ENCODE peak calls at places on chromosomes 7 and 10, in nine cellular contexts. One of them, this sample, is unnamed.

GRCh38 chr10:109591631-109592030 is 331.7 kb downstream of the XPNPEP1 start:
- DNase-seq in prostate gland: no peak
- DNase-seq in fibroblast of the aortic adventitia: no peak
- DNase-seq in HFFc6: no peak
- DNase-seq in GM20000: no peak
- DNase-seq in pancreas: no peak
- DNase-seq in HL-60: no peak
- DNase-seq in tibial nerve: no peak
- DNase-seq in AG09319: no peak
- DNase-seq in this sample: no peak

GRCh38 chr7:45122975-45123860 is 11.7 kb upstream of the TBRG4 start:
- DNase-seq in prostate gland: no peak
- DNase-seq in HL-60: no peak
- DNase-seq in GM20000: no peak
- DNase-seq in fibroblast of the aortic adventitia: no peak
- DNase-seq in tibial nerve: no peak
- DNase-seq in pancreas: no peak
- DNase-seq in HFFc6: no peak
- DNase-seq in AG09319: no peak
- DNase-seq in this sample: no peak

GRCh38 chr7:157292770-157293412 is 43.9 kb upstream of the DNAJB6 start:
- DNase-seq in tibial nerve: no peak
- DNase-seq in HL-60: no peak
- DNase-seq in HFFc6: no peak
- DNase-seq in AG09319: no peak
- DNase-seq in pancreas: no peak
- DNase-seq in fibroblast of the aortic adventitia: no peak
- DNase-seq in prostate gland: no peak
- DNase-seq in GM20000: no peak
- DNase-seq in this sample: no peak

GRCh38 chr10:17564911-17565310 is 52.3 kb downstream of the HACD1 start:
- DNase-seq in HL-60: no peak
- DNase-seq in GM20000: no peak
- DNase-seq in tibial nerve: no peak
- DNase-seq in fibroblast of the aortic adventitia: no peak
- DNase-seq in AG09319: no peak
- DNase-seq in HFFc6: no peak
- DNase-seq in prostate gland: no peak
- DNase-seq in pancreas: no peak
- DNase-seq in this sample: no peak

GRCh38 chr7:164882-165660 is 27.3 kb upstream of the FAM20C start:
- DNase-seq in tibial nerve: no peak
- DNase-seq in fibroblast of the aortic adventitia: no peak
- DNase-seq in prostate gland: peak
- DNase-seq in HFFc6: no peak
- DNase-seq in pancreas: peak
- DNase-seq in HL-60: no peak
- DNase-seq in AG09319: no peak
- DNase-seq in GM20000: no peak
- DNase-seq in this sample: no peak

GRCh38 chr10:64648915-64649314 is 1127.7 kb downstream of the REEP3 start:
- DNase-seq in pancreas: no peak
- DNase-seq in HL-60: peak
- DNase-seq in GM20000: peak
- DNase-seq in tibial nerve: peak
- DNase-seq in AG09319: no peak
- DNase-seq in HFFc6: no peak
- DNase-seq in fibroblast of the aortic adventitia: no peak
- DNase-seq in prostate gland: no peak
- DNase-seq in this sample: no peak

GRCh38 chr10:34739915-34740314 is 75.2 kb downstream of the PARD3 start:
- DNase-seq in HFFc6: peak
- DNase-seq in tibial nerve: no peak
- DNase-seq in GM20000: no peak
- DNase-seq in AG09319: peak
- DNase-seq in prostate gland: peak
- DNase-seq in pancreas: peak
- DNase-seq in HL-60: no peak
- DNase-seq in fibroblast of the aortic adventitia: peak
- DNase-seq in this sample: no peak

GRCh38 chr7:104231054-104232046 is 23.5 kb upstream of the ORC5 start:
- DNase-seq in tibial nerve: peak
- DNase-seq in pancreas: peak
- DNase-seq in fibroblast of the aortic adventitia: peak
- DNase-seq in GM20000: peak
- DNase-seq in HFFc6: peak
- DNase-seq in AG09319: peak
- DNase-seq in HL-60: peak
- DNase-seq in prostate gland: peak
- DNase-seq in this sample: peak

GRCh38 chr10:71604324-71605018 is 115.1 kb downstream of the C10orf105 start:
- DNase-seq in prostate gland: no peak
- DNase-seq in HL-60: no peak
- DNase-seq in fibroblast of the aortic adventitia: no peak
- DNase-seq in pancreas: no peak
- DNase-seq in GM20000: no peak
- DNase-seq in HFFc6: peak
- DNase-seq in AG09319: no peak
- DNase-seq in tibial nerve: no peak
- DNase-seq in this sample: no peak

GRCh38 chr7:120993575-120994191 is 5.2 kb downstream of the CPED1 start:
- DNase-seq in prostate gland: no peak
- DNase-seq in fibroblast of the aortic adventitia: peak
- DNase-seq in AG09319: no peak
- DNase-seq in GM20000: no peak
- DNase-seq in HFFc6: peak
- DNase-seq in tibial nerve: no peak
- DNase-seq in pancreas: no peak
- DNase-seq in HL-60: no peak
- DNase-seq in this sample: no peak

GRCh38 chr10:97726636-97727178 is 10.2 kb upstream of the ZFYVE27 start:
- DNase-seq in HL-60: no peak
- DNase-seq in prostate gland: peak
- DNase-seq in GM20000: no peak
- DNase-seq in AG09319: no peak
- DNase-seq in fibroblast of the aortic adventitia: peak
- DNase-seq in pancreas: no peak
- DNase-seq in HFFc6: peak
- DNase-seq in tibial nerve: no peak
- DNase-seq in this sample: no peak

DNA sequence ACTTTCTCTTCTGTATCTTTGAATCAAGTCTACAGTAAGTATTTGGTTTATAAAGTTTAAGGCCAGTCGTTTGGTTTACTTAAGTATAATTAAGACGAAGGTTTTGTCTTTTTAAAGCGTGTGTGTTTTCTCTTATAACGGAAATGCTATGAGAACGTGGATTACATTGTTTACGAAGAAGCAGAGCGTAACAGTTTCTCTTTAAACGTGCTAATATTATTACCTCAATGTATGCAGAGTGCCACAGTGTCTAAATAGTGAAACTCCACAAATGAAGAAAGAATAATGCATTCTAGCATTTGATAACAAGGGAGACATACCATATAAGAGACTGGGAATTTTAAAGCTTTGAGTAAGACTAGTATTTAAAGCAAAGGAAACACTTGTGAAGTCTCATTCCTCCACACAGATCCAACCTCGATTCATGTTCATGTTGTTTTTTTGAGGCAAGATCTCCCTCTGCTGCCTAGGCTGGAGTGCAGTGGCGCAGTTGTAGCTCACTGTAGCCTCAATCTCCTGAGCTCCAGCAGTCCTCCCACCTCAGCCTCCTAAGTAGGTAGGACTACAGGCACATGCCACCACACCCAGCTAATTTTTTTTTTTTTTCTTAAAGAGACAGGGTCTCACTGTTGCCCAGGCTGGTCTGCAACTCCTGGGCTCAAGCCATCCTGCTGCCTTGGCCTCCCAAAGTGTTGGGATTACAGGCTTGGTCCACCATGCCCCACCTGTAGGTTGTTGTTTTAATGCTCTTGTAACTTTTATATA is 75.1 kb downstream of the ANKRD61 start:
- DNase-seq in fibroblast of the aortic adventitia: peak
- DNase-seq in AG09319: peak
- DNase-seq in tibial nerve: peak
- DNase-seq in prostate gland: peak
- DNase-seq in pancreas: peak
- DNase-seq in GM20000: no peak
- DNase-seq in HFFc6: peak
- DNase-seq in HL-60: peak
- DNase-seq in this sample: peak
- TF ChIP-seq CTCF in fibroblast of the aortic adventitia: peak
- TF ChIP-seq CTCF in AG09319: peak
- TF ChIP-seq CTCF in tibial nerve: no peak
- TF ChIP-seq CTCF in prostate gland: peak
- TF ChIP-seq CTCF in pancreas: no peak
- TF ChIP-seq CTCF in GM20000: no peak
- TF ChIP-seq CTCF in HFFc6: peak
- TF ChIP-seq CTCF in HL-60: no peak
- TF ChIP-seq CTCF in this sample: peak

GRCh38 chr7:16611711-16612110 is 33.8 kb downstream of the ANKMY2 start:
- DNase-seq in tibial nerve: no peak
- DNase-seq in HL-60: no peak
- DNase-seq in HFFc6: no peak
- DNase-seq in GM20000: no peak
- DNase-seq in pancreas: no peak
- DNase-seq in AG09319: no peak
- DNase-seq in fibroblast of the aortic adventitia: no peak
- DNase-seq in prostate gland: no peak
- DNase-seq in this sample: no peak

GRCh38 chr7:16616122-16616521 is 29.4 kb downstream of the ANKMY2 start:
- DNase-seq in fibroblast of the aortic adventitia: no peak
- DNase-seq in pancreas: no peak
- DNase-seq in HFFc6: no peak
- DNase-seq in tibial nerve: no peak
- DNase-seq in HL-60: no peak
- DNase-seq in prostate gland: no peak
- DNase-seq in GM20000: no peak
- DNase-seq in AG09319: no peak
- DNase-seq in this sample: no peak

GRCh38 chr7:16619979-16620408 is 25.6 kb downstream of the ANKMY2 start:
- DNase-seq in fibroblast of the aortic adventitia: no peak
- DNase-seq in HL-60: no peak
- DNase-seq in tibial nerve: no peak
- DNase-seq in AG09319: no peak
- DNase-seq in prostate gland: no peak
- DNase-seq in GM20000: peak
- DNase-seq in HFFc6: no peak
- DNase-seq in pancreas: no peak
- DNase-seq in this sample: peak

GRCh38 chr7:16616542-16616941 is 29.0 kb downstream of the ANKMY2 start:
- DNase-seq in AG09319: no peak
- DNase-seq in GM20000: no peak
- DNase-seq in tibial nerve: no peak
- DNase-seq in HL-60: no peak
- DNase-seq in pancreas: no peak
- DNase-seq in prostate gland: no peak
- DNase-seq in HFFc6: no peak
- DNase-seq in fibroblast of the aortic adventitia: no peak
- DNase-seq in this sample: no peak

DNA sequence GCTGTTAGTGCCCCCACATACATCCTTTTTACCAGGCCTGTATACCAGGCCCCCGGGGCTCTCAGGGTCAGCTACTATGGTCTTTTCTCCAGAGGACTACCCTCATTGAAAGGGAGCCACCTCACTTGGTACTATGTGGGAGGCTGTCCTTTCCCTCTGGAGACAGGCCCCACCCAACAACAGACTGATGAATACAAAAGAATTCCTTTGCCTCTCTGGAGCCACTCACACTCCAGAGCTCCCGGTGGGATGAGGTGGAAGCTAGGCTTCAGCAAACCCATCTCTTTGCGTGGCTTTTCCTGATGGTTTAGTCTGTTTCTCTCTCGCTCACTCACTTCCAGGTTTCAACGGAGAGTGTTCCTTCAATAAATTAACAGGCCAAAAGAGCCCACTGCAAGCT is 30.3 kb downstream of the ANKMY2 start:
- DNase-seq in tibial nerve: no peak
- DNase-seq in HL-60: no peak
- DNase-seq in pancreas: no peak
- DNase-seq in AG09319: no peak
- DNase-seq in GM20000: no peak
- DNase-seq in fibroblast of the aortic adventitia: no peak
- DNase-seq in prostate gland: no peak
- DNase-seq in HFFc6: no peak
- DNase-seq in this sample: no peak
- TF ChIP-seq CTCF in tibial nerve: no peak
- TF ChIP-seq CTCF in HL-60: no peak
- TF ChIP-seq CTCF in pancreas: no peak
- TF ChIP-seq CTCF in AG09319: no peak
- TF ChIP-seq CTCF in GM20000: no peak
- TF ChIP-seq CTCF in fibroblast of the aortic adventitia: no peak
- TF ChIP-seq CTCF in prostate gland: no peak
- TF ChIP-seq CTCF in HFFc6: no peak
- TF ChIP-seq CTCF in this sample: no peak

GRCh38 chr10:52776471-52776903 is 3.9 kb upstream of the MBL2 start:
- DNase-seq in fibroblast of the aortic adventitia: no peak
- DNase-seq in pancreas: no peak
- DNase-seq in HFFc6: no peak
- DNase-seq in AG09319: no peak
- DNase-seq in HL-60: no peak
- DNase-seq in prostate gland: no peak
- DNase-seq in GM20000: no peak
- DNase-seq in tibial nerve: no peak
- DNase-seq in this sample: no peak

GRCh38 chr10:52779541-52780390 is 7.2 kb upstream of the MBL2 start:
- DNase-seq in HL-60: peak
- DNase-seq in prostate gland: no peak
- DNase-seq in tibial nerve: peak
- DNase-seq in HFFc6: peak
- DNase-seq in fibroblast of the aortic adventitia: peak
- DNase-seq in AG09319: peak
- DNase-seq in pancreas: peak
- DNase-seq in GM20000: peak
- DNase-seq in this sample: peak

GRCh38 chr10:52780391-52781155 is 8.0 kb upstream of the MBL2 start:
- DNase-seq in prostate gland: no peak
- DNase-seq in pancreas: no peak
- DNase-seq in GM20000: no peak
- DNase-seq in HL-60: no peak
- DNase-seq in fibroblast of the aortic adventitia: no peak
- DNase-seq in tibial nerve: no peak
- DNase-seq in AG09319: no peak
- DNase-seq in HFFc6: no peak
- DNase-seq in this sample: no peak

GRCh38 chr10:52777414-52777813 is 4.8 kb upstream of the MBL2 start:
- DNase-seq in HL-60: no peak
- DNase-seq in GM20000: no peak
- DNase-seq in fibroblast of the aortic adventitia: no peak
- DNase-seq in prostate gland: no peak
- DNase-seq in tibial nerve: no peak
- DNase-seq in AG09319: no peak
- DNase-seq in pancreas: no peak
- DNase-seq in HFFc6: no peak
- DNase-seq in this sample: no peak

GRCh38 chr10:52778511-52779392 is 6.2 kb upstream of the MBL2 start:
- DNase-seq in tibial nerve: no peak
- DNase-seq in pancreas: no peak
- DNase-seq in prostate gland: no peak
- DNase-seq in GM20000: no peak
- DNase-seq in fibroblast of the aortic adventitia: peak
- DNase-seq in HL-60: no peak
- DNase-seq in AG09319: no peak
- DNase-seq in HFFc6: peak
- DNase-seq in this sample: no peak
- TF ChIP-seq CTCF in tibial nerve: peak
- TF ChIP-seq CTCF in pancreas: no peak
- TF ChIP-seq CTCF in prostate gland: no peak
- TF ChIP-seq CTCF in GM20000: peak
- TF ChIP-seq CTCF in fibroblast of the aortic adventitia: peak
- TF ChIP-seq CTCF in HL-60: peak
- TF ChIP-seq CTCF in AG09319: peak
- TF ChIP-seq CTCF in HFFc6: peak
- TF ChIP-seq CTCF in this sample: no peak

GRCh38 chr10:33087922-33088321 is 129.9 kb upstream of the ITGB1 start:
- DNase-seq in prostate gland: no peak
- DNase-seq in pancreas: no peak
- DNase-seq in HFFc6: no peak
- DNase-seq in tibial nerve: no peak
- DNase-seq in GM20000: no peak
- DNase-seq in AG09319: no peak
- DNase-seq in fibroblast of the aortic adventitia: no peak
- DNase-seq in HL-60: no peak
- DNase-seq in this sample: no peak
- TF ChIP-seq CTCF in prostate gland: no peak
- TF ChIP-seq CTCF in pancreas: no peak
- TF ChIP-seq CTCF in HFFc6: no peak
- TF ChIP-seq CTCF in tibial nerve: no peak
- TF ChIP-seq CTCF in GM20000: no peak
- TF ChIP-seq CTCF in AG09319: no peak
- TF ChIP-seq CTCF in fibroblast of the aortic adventitia: no peak
- TF ChIP-seq CTCF in HL-60: no peak
- TF ChIP-seq CTCF in this sample: no peak